ENCODE peak calls at places on chromosomes 16 and 17, in five cellular contexts. I is GM12878, G is suprapubic skin, A is stomach, W is H1. U is an unnamed sample.

GRCh38 chr16:79307214-79307613 is 293.3 kb downstream of the MAF start:
- DNase-seq in G (no peak), I (no peak), W (no peak), A (no peak), U (no peak)

GRCh38 chr17:75124041-75124818 is 7.3 kb downstream of the NT5C start:
- DNase-seq in I (no peak), A (peak; percentile 88), G (no peak), W (no peak), U (no peak)

GRCh38 chr17:21573961-21574610 is 118.2 kb upstream of the KCNJ18 start:
- DNase-seq in W (no peak), G (no peak), A (peak; percentile 54), I (no peak), U (peak; percentile 77)

GRCh38 chr16:28218109-28218508 is 6.3 kb upstream of the XPO6 start:
- DNase-seq in W (no peak), A (peak; percentile 37), I (no peak), G (no peak), U (no peak)

GRCh38 chr17:62666061-62666800 is 38.8 kb downstream of the MRC2 start:
- DNase-seq in G (no peak), A (no peak), W (no peak), I (no peak), U (peak; percentile 15)

GRCh38 chr16:69706256-69706974 is 19.9 kb downstream of the NQO1 start:
- DNase-seq in A (no peak), I (no peak), G (no peak), W (no peak), U (no peak)

GRCh38 chr16:16096161-16096857 is 127.0 kb downstream of the ABCC6 start:
- DNase-seq in G (no peak), W (no peak), A (no peak), I (no peak), U (peak; percentile 63)

GRCh38 chr17:20083460-20083859 is 74.3 kb downstream of the SPECC1 start:
- DNase-seq in W (no peak), A (no peak), I (no peak), G (no peak), U (no peak)

GRCh38 chr17:8894673-8895578 is 27.5 kb upstream of the PIK3R6 start:
- DNase-seq in A (peak; percentile 70), I (peak; percentile 65), G (peak; percentile 74), W (no peak), U (no peak)

GRCh38 chr16:66975302-66975893 is 13.0 kb upstream of the CES4A start:
- DNase-seq in A (no peak), G (no peak), I (no peak), W (no peak), U (no peak)

GRCh38 chr17:57892820-57893595 is 43.2 kb upstream of the MRPS23 start:
- DNase-seq in A (peak; percentile 81), I (no peak), W (no peak), G (peak; percentile 95), U (peak; percentile 78)

GRCh38 chr17:73393962-73394361 is 82.2 kb upstream of the CDC42EP4 start:
- DNase-seq in G (no peak), A (no peak), W (no peak), I (no peak), U (no peak)

GRCh38 chr17:56206351-56206750 is 53.1 kb downstream of the ANKFN1 start:
- DNase-seq in W (no peak), A (no peak), I (no peak), G (no peak), U (no peak)

GRCh38 chr17:78818932-78819331 is 21.7 kb downstream of the USP36 start:
- DNase-seq in W (no peak), I (no peak), A (peak; percentile 33), G (no peak), U (no peak)

GRCh38 chr17:29718446-29719039 is 95.8 kb upstream of the CORO6 start:
- DNase-seq in A (no peak), I (no peak), W (no peak), G (no peak), U (no peak)

GRCh38 chr17:16120937-16121336 is 94.4 kb downstream of the NCOR1 start:
- DNase-seq in A (no peak), I (no peak), G (no peak), W (no peak), U (no peak)

GRCh38 chr17:29212681-29213121 is 32.5 kb upstream of the MYO18A start:
- DNase-seq in G (no peak), I (no peak), A (no peak), W (no peak), U (no peak)

GRCh38 chr17:73551756-73552155 is 92.5 kb downstream of the SDK2 start:
- DNase-seq in W (no peak), I (no peak), G (no peak), A (no peak), U (no peak)

GRCh38 chr16:6643083-6643686 is 689.5 kb upstream of the RBFOX1 start:
- DNase-seq in W (no peak), G (no peak), I (peak; percentile 11), A (peak; percentile 47), U (peak; percentile 15)

GRCh38 chr17:39462644-39463375 is 1.5 kb downstream of the CDK12 start:
- DNase-seq in I (no peak), A (no peak), W (no peak), G (peak; percentile 78), U (no peak)

GRCh38 chr17:83012873-83013778 is 66.3 kb upstream of the METRNL start:
- DNase-seq in G (no peak), A (no peak), W (no peak), I (no peak), U (no peak)

GRCh38 chr17:80906364-80907259 is 85.0 kb upstream of the CHMP6 start:
- DNase-seq in I (no peak), W (no peak), G (no peak), A (no peak), U (no peak)

GRCh38 chr16:51359141-51359960 is 208.3 kb upstream of the SALL1 start:
- DNase-seq in A (no peak), W (peak; percentile 59), I (no peak), G (no peak), U (peak; percentile 22)

GRCh38 chr17:72122668-72123495 is 2.1 kb downstream of the SOX9 start:
- DNase-seq in I (no peak), W (no peak), G (peak; percentile 81), A (peak; percentile 50), U (no peak)

GRCh38 chr16:19295393-19295792 is 9.9 kb downstream of the CLEC19A start:
- DNase-seq in G (no peak), W (no peak), A (no peak), I (no peak), U (no peak)

GRCh38 chr17:12851901-12852435 is 62.7 kb downstream of the ARHGAP44 start:
- DNase-seq in W (no peak), A (no peak), G (no peak), I (no peak), U (no peak)

GRCh38 chr16:85554791-85555548 is 58.2 kb upstream of the GSE1 start:
- DNase-seq in A (peak; percentile 60), G (no peak), I (no peak), W (no peak), U (peak; percentile 87)

GRCh38 chr16:58020628-58021521 is 4.7 kb upstream of the MMP15 start:
- DNase-seq in G (no peak), I (no peak), W (no peak), A (peak; percentile 74), U (peak; percentile 73)

GRCh38 chr16:11253009-11253994 is 2.7 kb downstream of the SOCS1 start:
- DNase-seq in W (no peak), A (no peak), I (no peak), G (no peak), U (no peak)

GRCh38 chr17:29179232-29180036 is 764 bp downstream of the MYO18A start:
- DNase-seq in G (no peak), I (no peak), W (peak; percentile 70), A (peak; percentile 90), U (peak; percentile 43)

GRCh38 chr16:4935231-4935855 is 1.6 kb downstream of the PPL start:
- DNase-seq in W (no peak), I (no peak), A (peak; percentile 83), G (peak; percentile 97), U (peak; percentile 80)

GRCh38 chr17:76273435-76273921 is 8.3 kb downstream of the UBALD2 start:
- DNase-seq in W (no peak), A (no peak), G (no peak), I (no peak), U (no peak)

GRCh38 chr17:39701012-39701783 is 1.3 kb downstream of the ERBB2 start:
- DNase-seq in I (no peak), W (no peak), A (peak; percentile 61), G (no peak), U (no peak)

GRCh38 chr17:21539146-21539545 is 153.2 kb upstream of the KCNJ18 start:
- DNase-seq in A (no peak), G (no peak), W (no peak), I (no peak), U (no peak)

GRCh38 chr17:38605230-38605851 is 411 bp downstream of the SRCIN1 start:
- DNase-seq in I (no peak), G (no peak), A (no peak), W (no peak), U (no peak)

GRCh38 chr17:58207451-58207850 is 11.6 kb downstream of the MKS1 start:
- DNase-seq in A (no peak), W (no peak), I (no peak), G (no peak), U (no peak)

DNA sequence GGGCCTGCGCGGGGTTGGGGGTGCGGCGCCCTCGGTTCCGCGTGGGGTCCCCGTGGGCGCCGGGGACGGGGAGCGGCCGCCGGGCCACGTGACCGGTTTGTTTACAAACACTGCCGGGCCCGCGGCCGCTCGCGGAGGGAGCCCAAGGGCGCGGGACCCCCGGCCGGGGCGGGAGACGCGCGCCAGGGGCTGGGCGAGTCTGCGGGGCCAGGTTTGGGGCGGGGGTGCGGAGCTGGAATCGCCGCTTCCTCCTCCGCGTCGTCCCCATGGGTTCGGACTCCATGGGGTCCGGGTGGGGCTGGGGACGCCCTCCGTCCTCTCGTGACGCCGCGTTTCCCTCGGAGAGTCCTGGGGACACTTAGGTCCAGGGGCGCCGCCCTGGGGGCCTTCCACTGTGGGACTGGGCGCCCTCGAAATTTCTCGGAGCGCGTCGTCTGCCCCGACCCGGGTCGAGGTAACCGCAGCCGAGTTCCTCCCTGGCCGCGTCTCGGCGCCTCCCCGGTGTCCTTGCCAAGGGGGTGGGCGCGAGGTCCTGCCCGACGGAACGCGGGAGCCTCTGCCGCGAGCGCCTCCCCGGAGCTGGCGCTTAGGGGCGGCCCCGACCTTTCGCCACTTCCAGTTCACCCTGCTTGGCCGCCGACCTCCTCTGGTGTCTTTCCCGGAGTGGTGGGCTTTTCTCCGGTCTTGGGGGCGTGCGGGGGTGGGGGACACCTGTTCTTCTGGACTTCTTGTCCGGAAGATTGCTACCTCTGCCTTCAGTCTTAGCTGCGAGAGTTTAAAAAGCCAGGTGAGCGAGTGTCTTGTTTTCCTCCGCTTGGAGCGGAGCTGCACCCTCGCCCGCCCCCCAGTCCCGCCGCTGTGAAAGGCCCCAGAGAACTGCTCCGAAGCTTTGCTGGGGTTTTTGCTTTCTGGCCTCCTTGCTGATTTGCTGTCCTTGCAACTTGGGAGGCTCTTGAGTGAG is 754 bp downstream of the YPEL2 start:
- DNase-seq in A (peak; percentile 57), I (no peak), W (no peak), G (peak; percentile 88), U (peak; percentile 76)
- H3K27ac ChIP-seq in A (peak overlapping the region; percentile 99), I (no peak overlapping the region), W (no peak overlapping the region), G (peak overlapping the region; percentile 99), U (peak overlapping the region; percentile 85)

GRCh38 chr16:14001521-14001920 is 69.6 kb upstream of the MRTFB start:
- DNase-seq in G (no peak), W (no peak), I (no peak), A (no peak), U (no peak)
- TF ChIP-seq CTCF in G (no peak), W (no peak), I (no peak), A (no peak), U (no peak)

GRCh38 chr17:65783845-65784334 is 222.4 kb upstream of the AXIN2 start:
- DNase-seq in W (no peak), I (no peak), A (no peak), G (no peak), U (peak; percentile 34)
- TF ChIP-seq EP300 in W (no peak), I (no peak), A (no peak), G (no peak), U (no peak)

GRCh38 chr16:88194397-88195020 is 188.2 kb upstream of the ZNF469 start:
- DNase-seq in G (peak; percentile 89), I (no peak), W (no peak), A (no peak), U (peak; percentile 77)
- H3K27ac ChIP-seq in G (peak overlapping the region; percentile 77), I (no peak overlapping the region), W (no peak overlapping the region), A (no peak overlapping the region), U (peak overlapping the region; percentile 17)